ENCODE peak calls at places on chromosomes 16 and 17, in eight cellular contexts. L is gastrocnemius medialis, Q is A549, I is adipocyte, H is body of pancreas, Y is adrenal gland, X is suprapubic skin, V is GM23248. R is an unnamed sample.
A peak's percentile ranks its signal among the peaks of the same experiment; 100 is the strongest.

GRCh38 chr17:49696233-49696761 is 11.5 kb downstream of the SLC35B1 start:
- DNase-seq in Q (no peak), L (peak; percentile 11), Y (no peak), X (no peak), H (peak; percentile 42), V (no peak), I (no peak), R (no peak)

GRCh38 chr17:57679906-57680695 is 65.0 kb downstream of the CCDC182 start:
- DNase-seq in H (no peak), L (no peak), Y (no peak), I (no peak), V (no peak), Q (no peak), X (no peak), R (no peak)

GRCh38 chr17:76014925-76015261 is 12.2 kb downstream of the EVPL start:
- DNase-seq in L (no peak), X (no peak), Y (no peak), H (peak; percentile 40), V (no peak), Q (no peak), I (no peak), R (no peak)

GRCh38 chr16:27838536-27839175 is 224.9 kb downstream of the GSG1L start:
- DNase-seq in Q (no peak), L (no peak), X (peak; percentile 65), I (no peak), V (no peak), Y (no peak), H (no peak), R (no peak)

GRCh38 chr17:14489986-14490385 is 189.1 kb downstream of the HS3ST3B1 start:
- DNase-seq in Q (no peak), V (no peak), I (no peak), X (no peak), L (no peak), Y (no peak), H (no peak), R (no peak)

GRCh38 chr17:16465861-16466338 is 26.1 kb downstream of the LRRC75A start:
- DNase-seq in X (no peak), V (no peak), L (no peak), Y (no peak), I (no peak), Q (no peak), H (peak; percentile 42), R (no peak)

GRCh38 chr17:57352658-57353057 is 96.3 kb downstream of the MSI2 start:
- DNase-seq in Y (no peak), I (no peak), L (no peak), H (no peak), Q (no peak), X (no peak), V (no peak), R (no peak)

GRCh38 chr17:44859701-44860100 is 12.0 kb downstream of the HIGD1B start:
- DNase-seq in Q (no peak), I (no peak), H (no peak), Y (no peak), X (no peak), L (no peak), V (no peak), R (no peak)

GRCh38 chr16:81469710-81470481 is 25.3 kb downstream of the CMIP start:
- DNase-seq in V (no peak), H (peak; percentile 44), X (no peak), L (no peak), I (no peak), Y (no peak), Q (no peak), R (no peak)

GRCh38 chr17:64781810-64782555 is 119.9 kb upstream of the SMURF2 start:
- DNase-seq in H (no peak), L (no peak), Q (no peak), V (no peak), Y (no peak), I (no peak), X (peak; percentile 76), R (no peak)

GRCh38 chr16:1347286-1347855 is 4.3 kb downstream of the TSR3 start:
- DNase-seq in Q (no peak), Y (no peak), H (no peak), V (no peak), X (no peak), L (no peak), I (no peak), R (no peak)

GRCh38 chr17:6755731-6756184 is at the start of gene XAF1:
- DNase-seq in H (peak; percentile 27), I (peak; percentile 78), L (no peak), Y (peak; percentile 54), X (no peak), V (peak; percentile 79), Q (no peak), R (peak; percentile 49)

GRCh38 chr17:17151055-17151454 is 55.1 kb downstream of the PLD6 start:
- DNase-seq in I (peak; percentile 68), X (no peak), Y (no peak), H (no peak), L (no peak), Q (peak; percentile 52), V (peak; percentile 93), R (no peak)

GRCh38 chr16:69779724-69780123 is 17.6 kb downstream of the WWP2 start:
- DNase-seq in V (no peak), Y (no peak), I (no peak), X (no peak), L (no peak), Q (no peak), H (no peak), R (no peak)

GRCh38 chr16:76768948-76769347 is 422.0 kb upstream of the MON1B start:
- DNase-seq in I (no peak), Y (no peak), H (no peak), L (no peak), X (no peak), Q (no peak), V (no peak), R (no peak)
- H3K9me3 ChIP-seq in I (no peaks in the 10 kb centered on the region), Y (no peaks in the 10 kb centered on the region), H (no peaks in the 10 kb centered on the region), L (no peaks in the 10 kb centered on the region), X (no peaks in the 10 kb centered on the region), Q (no peaks in the 10 kb centered on the region), V (no peaks in the 10 kb centered on the region), R (no peaks in the 10 kb centered on the region)

DNA sequence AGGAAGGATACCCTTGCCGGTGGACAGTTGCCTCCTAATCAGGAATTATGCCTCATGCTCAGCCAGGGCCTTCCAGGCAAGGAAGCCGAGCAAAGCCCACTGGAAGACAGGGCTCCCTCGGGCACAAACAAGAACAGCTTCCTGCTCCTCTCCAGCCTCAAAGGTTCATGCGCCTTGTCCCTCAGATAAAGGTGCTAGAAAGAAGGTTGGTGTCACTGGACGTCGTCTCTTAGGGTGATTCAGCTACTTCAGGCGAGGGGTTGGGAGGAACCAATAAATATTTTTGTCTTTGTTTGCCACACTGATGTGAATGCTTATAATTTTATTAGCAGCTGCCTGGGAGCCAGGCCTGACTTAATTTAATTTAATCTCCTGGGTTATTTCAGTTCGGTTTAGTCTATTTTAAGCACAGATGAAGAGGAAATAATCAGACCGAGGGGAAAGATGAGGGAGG is 171.8 kb upstream of the CACNG5 start:
- DNase-seq in Y (no peak), V (no peak), I (no peak), L (no peak), X (no peak), Q (no peak), H (no peak), R (no peak)
- H3K9me3 ChIP-seq in Y (no peaks in the 10 kb centered on the region), V (no peaks in the 10 kb centered on the region), I (no peaks in the 10 kb centered on the region), L (no peaks in the 10 kb centered on the region), X (no peaks in the 10 kb centered on the region), Q (no peaks in the 10 kb centered on the region), H (no peaks in the 10 kb centered on the region), R (peaks cover 1% of the 10 kb centered on the region)

GRCh38 chr16:31785126-31785525 is 88.5 kb upstream of the ZNF267 start:
- DNase-seq in H (no peak), V (no peak), X (no peak), L (no peak), Y (no peak), I (no peak), Q (no peak), R (no peak)
- H3K9me3 ChIP-seq in H (no peaks in the 10 kb centered on the region), V (no peaks in the 10 kb centered on the region), X (peaks cover 46% of the 10 kb centered on the region), L (peaks cover 2% of the 10 kb centered on the region), Y (no peaks in the 10 kb centered on the region), I (peaks cover 79% of the 10 kb centered on the region), Q (peaks cover 2% of the 10 kb centered on the region), R (peaks cover 7% of the 10 kb centered on the region)

GRCh38 chr16:30416624-30417298 is 9.4 kb downstream of the ZNF771 start:
- DNase-seq in L (no peak), V (no peak), X (no peak), Q (no peak), H (no peak), I (no peak), Y (no peak), R (no peak)
- H3K9me3 ChIP-seq in L (no peaks in the 10 kb centered on the region), V (no peaks in the 10 kb centered on the region), X (no peaks in the 10 kb centered on the region), Q (no peaks in the 10 kb centered on the region), H (no peaks in the 10 kb centered on the region), I (no peaks in the 10 kb centered on the region), Y (no peaks in the 10 kb centered on the region), R (no peaks in the 10 kb centered on the region)

DNA sequence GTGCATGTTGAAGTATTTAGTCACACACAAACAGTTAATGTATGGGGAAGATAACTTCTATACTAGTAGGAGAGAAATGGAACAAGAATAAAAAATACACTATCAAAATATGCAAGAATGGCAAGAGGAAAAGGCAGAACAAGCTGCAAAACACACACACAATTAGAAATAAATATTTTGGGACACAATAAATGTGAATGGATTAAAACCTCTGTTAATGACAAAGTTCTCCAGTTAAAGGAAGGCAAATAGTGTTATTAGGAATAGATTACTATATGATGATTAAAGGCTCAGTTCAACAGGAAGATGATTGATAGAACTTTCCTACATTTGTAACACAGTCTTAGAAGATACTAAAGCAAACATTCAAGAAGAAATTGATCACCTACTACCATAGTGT is 106.3 kb upstream of the ZNF750 start:
- DNase-seq in I (no peak), H (no peak), L (no peak), Q (no peak), Y (no peak), V (no peak), X (no peak), R (no peak)
- H3K9me3 ChIP-seq in I (peaks cover 26% of the 10 kb centered on the region), H (no peaks in the 10 kb centered on the region), L (no peaks in the 10 kb centered on the region), Q (peaks cover 80% of the 10 kb centered on the region), Y (no peaks in the 10 kb centered on the region), V (no peaks in the 10 kb centered on the region), X (peaks cover 15% of the 10 kb centered on the region), R (peaks cover 6% of the 10 kb centered on the region)

GRCh38 chr17:26818736-26819135 is 475.2 kb upstream of the WSB1 start:
- DNase-seq in X (no peak), V (no peak), Q (peak; percentile 18), I (peak; percentile 0), L (no peak), Y (no peak), H (no peak), R (no peak)
- H3K9me3 ChIP-seq in X (peaks cover 55% of the 10 kb centered on the region), V (no peaks in the 10 kb centered on the region), Q (peaks cover 64% of the 10 kb centered on the region), I (peaks cover 34% of the 10 kb centered on the region), L (no peaks in the 10 kb centered on the region), Y (no peaks in the 10 kb centered on the region), H (no peaks in the 10 kb centered on the region), R (peaks cover 12% of the 10 kb centered on the region)

GRCh38 chr17:61702450-61702849 is 111.4 kb upstream of the NACA2 start:
- DNase-seq in X (no peak), I (no peak), L (no peak), Y (no peak), Q (no peak), H (no peak), V (no peak), R (no peak)
- H3K9me3 ChIP-seq in X (peaks cover 33% of the 10 kb centered on the region), I (peaks cover 32% of the 10 kb centered on the region), L (peaks cover 3% of the 10 kb centered on the region), Y (no peaks in the 10 kb centered on the region), Q (peaks cover 41% of the 10 kb centered on the region), H (peaks cover 2% of the 10 kb centered on the region), V (peaks cover 8% of the 10 kb centered on the region), R (peaks cover 7% of the 10 kb centered on the region)

R was measured in lung.